ENCODE peak calls at places on chromosome 16, in eight cellular contexts. A, M, L, J, N, K, G and S are unnamed samples.

GRCh38 chr16:22174642-22175041 is 12.3 kb downstream of the SDR42E2 start:
- DNase-seq in K (no peak), N (no peak), G (no peak), L (no peak), A (no peak), M (no peak), J (no peak), S (no peak)

GRCh38 chr16:26709175-26709574 is 357.6 kb upstream of the C16orf82 start:
- DNase-seq in L (peak), A (no peak), J (no peak), G (no peak), M (no peak), N (no peak), K (no peak), S (no peak)

GRCh38 chr16:528111-529011 is 849 bp downstream of the CAPN15 start:
- DNase-seq in G (no peak), N (peak), M (peak), K (no peak), L (peak), A (peak), J (no peak), S (no peak)

GRCh38 chr16:12158428-12158827 is 181.9 kb downstream of the SNX29 start:
- DNase-seq in J (no peak), G (no peak), K (no peak), A (no peak), N (no peak), L (no peak), M (peak), S (no peak)

GRCh38 chr16:75477680-75478473 is 13.4 kb upstream of the TMEM170A start:
- DNase-seq in N (no peak), G (no peak), L (no peak), J (no peak), M (peak), A (no peak), K (no peak), S (no peak)

GRCh38 chr16:55542459-55543082 is 23.9 kb upstream of the CAPNS2 start:
- DNase-seq in G (no peak), L (no peak), A (no peak), J (no peak), N (no peak), M (no peak), K (no peak), S (no peak)

GRCh38 chr16:4602330-4602729 is 12.4 kb downstream of the UBALD1 start:
- DNase-seq in A (no peak), G (no peak), K (no peak), L (no peak), N (no peak), M (peak), J (no peak), S (no peak)

GRCh38 chr16:15581127-15581815 is 61.7 kb downstream of the MARF1 start:
- DNase-seq in G (no peak), A (no peak), K (no peak), M (no peak), J (no peak), N (no peak), L (no peak), S (no peak)

GRCh38 chr16:49663081-49664057 is 192.5 kb downstream of the ZNF423 start:
- DNase-seq in M (no peak), J (no peak), A (no peak), G (no peak), K (no peak), L (no peak), N (peak), S (no peak)

GRCh38 chr16:24525970-24526559 is 13.3 kb upstream of the RBBP6 start:
- DNase-seq in A (peak), M (no peak), G (no peak), N (no peak), L (no peak), J (peak), K (no peak), S (no peak)

GRCh38 chr16:24138024-24138423 is 118.1 kb upstream of the CACNG3 start:
- DNase-seq in L (no peak), J (no peak), N (no peak), K (no peak), A (no peak), G (no peak), M (no peak), S (no peak)

GRCh38 chr16:88303405-88303804 is 79.4 kb upstream of the ZNF469 start:
- DNase-seq in L (no peak), G (no peak), A (no peak), M (no peak), K (no peak), N (no peak), J (no peak), S (no peak)

GRCh38 chr16:29126621-29127020 is 141.8 kb downstream of the LAT start:
- DNase-seq in M (no peak), A (no peak), G (no peak), K (no peak), L (no peak), N (no peak), J (no peak), S (no peak)

GRCh38 chr16:72877374-72878028 is 170.4 kb downstream of the ZFHX3 start:
- DNase-seq in M (no peak), N (no peak), G (no peak), K (no peak), J (no peak), A (no peak), L (no peak), S (no peak)

GRCh38 chr16:4904942-4905615 is 31.9 kb downstream of the PPL start:
- DNase-seq in K (no peak), M (peak), G (no peak), J (no peak), A (no peak), N (no peak), L (no peak), S (no peak)

GRCh38 chr16:17177242-17177967 is 293.4 kb downstream of the XYLT1 start:
- DNase-seq in A (no peak), K (no peak), L (no peak), M (no peak), J (no peak), G (no peak), N (no peak), S (no peak)

GRCh38 chr16:87093804-87094203 is 223.4 kb downstream of the C16orf95 start:
- DNase-seq in J (no peak), K (no peak), A (no peak), N (no peak), G (no peak), M (no peak), L (no peak), S (no peak)
- TF ChIP-seq POLR2A in J (no peak), K (no peak), A (no peak), N (no peak), G (no peak), M (no peak), L (no peak), S (no peak)

GRCh38 chr16:30698816-30699614 is at the start of gene SRCAP:
- DNase-seq in G (peak), M (peak), L (peak), J (peak), A (peak), K (peak), N (peak), S (peak)
- TF ChIP-seq POLR2AphosphoS5 in G (peak), M (peak), L (peak), J (peak), A (no peak), K (peak), N (no peak), S (peak)

GRCh38 chr16:89422527-89422904 is 67.8 kb downstream of the ANKRD11 start:
- DNase-seq in K (no peak), M (no peak), N (no peak), J (no peak), A (no peak), G (no peak), L (no peak), S (no peak)
- H3K4me3 ChIP-seq in K (no peak), M (no peak), N (no peak), J (no peak), A (no peak), G (no peak), L (no peak), S (no peak)

GRCh38 chr16:70157477-70158260 is 15.9 kb upstream of the CLEC18C start:
- DNase-seq in N (no peak), M (peak), L (peak), J (no peak), K (no peak), G (no peak), A (no peak), S (no peak)
- TF ChIP-seq POLR2A in N (no peak), M (no peak), L (no peak), J (no peak), K (no peak), G (no peak), A (no peak), S (no peak)

DNA sequence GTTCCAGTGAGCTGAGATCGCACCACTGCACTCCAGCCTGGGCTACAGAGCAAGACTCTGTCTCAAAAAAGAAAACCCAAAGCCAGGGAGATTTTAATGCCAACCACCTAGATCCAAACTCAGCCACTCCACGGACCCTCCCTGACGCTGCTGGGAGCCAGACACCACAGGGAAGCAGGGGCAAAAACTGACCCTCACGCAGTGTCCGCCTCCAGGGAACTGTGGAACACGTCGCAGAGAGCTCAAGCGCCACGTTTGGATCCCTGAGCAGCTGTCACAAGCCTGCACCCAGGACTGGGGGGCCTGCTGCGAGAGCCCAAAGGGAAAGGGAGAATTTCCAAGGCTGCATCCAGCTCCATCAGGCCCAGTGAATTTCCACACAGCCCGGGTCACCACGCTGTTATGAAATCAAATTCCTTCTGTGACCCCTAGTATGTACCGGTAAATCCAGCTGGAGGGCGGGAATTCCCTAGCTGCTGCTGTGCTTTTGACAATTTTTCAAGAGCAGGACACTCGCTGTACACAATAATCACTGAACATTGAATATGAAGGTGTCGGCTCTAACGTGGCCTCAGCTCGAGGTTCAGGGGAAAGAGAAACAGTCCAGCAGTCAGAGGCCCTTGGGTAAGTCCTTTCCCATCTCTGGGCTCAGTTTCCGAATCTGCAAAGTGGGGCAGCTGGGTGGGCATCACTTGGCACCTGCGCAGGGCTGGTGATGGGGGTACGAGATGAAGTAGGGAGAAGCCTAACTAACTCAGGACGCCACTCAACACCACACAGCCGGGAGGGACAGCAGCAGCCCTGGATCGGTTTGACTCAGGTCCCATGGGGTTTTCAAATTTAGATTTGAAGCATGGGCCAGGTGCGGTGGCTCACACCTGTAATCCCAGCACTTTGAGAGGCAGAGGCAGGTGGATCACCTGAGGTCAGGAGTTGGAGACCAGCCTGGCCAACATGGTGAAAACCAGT is 8.6 kb downstream of the CARHSP1 start:
- DNase-seq in A (peak), N (peak), J (no peak), K (peak), M (peak), G (peak), L (no peak), S (no peak)
- TF ChIP-seq POLR2AphosphoS5 in A (peak), N (peak), J (no peak), K (no peak), M (peak), G (peak), L (no peak), S (peak)

GRCh38 chr16:56931253-56931768 is 631 bp upstream of the HERPUD1 start:
- DNase-seq in M (no peak), K (no peak), G (peak), L (no peak), J (peak), A (peak), N (peak), S (peak)
- H3K4me3 ChIP-seq in M (peak), K (peak), G (peak), L (peak), J (peak), A (peak), N (peak), S (peak)

GRCh38 chr16:71722801-71723536 is 1.5 kb downstream of the PHLPP2 start:
- DNase-seq in A (peak), K (peak), G (peak), L (peak), N (peak), J (peak), M (peak), S (no peak)
- TF ChIP-seq POLR2A in A (no peak), K (no peak), G (no peak), L (no peak), N (peak), J (no peak), M (no peak), S (no peak)

GRCh38 chr16:48272837-48273421 is 25.6 kb upstream of the ABCC11 start:
- DNase-seq in L (no peak), A (no peak), N (no peak), M (no peak), J (no peak), G (peak), K (no peak), S (no peak)
- TF ChIP-seq POLR2AphosphoS5 in L (no peak), A (no peak), N (no peak), M (no peak), J (no peak), G (no peak), K (no peak), S (no peak)